ENCODE peak calls at places on chromosomes 13 and 19, in nine cellular contexts. X is mucosa of descending colon; B is CD4-positive, alpha-beta memory T cell; U is hepatocyte; P is body of pancreas; R is lung; C is BE2C; I is RWPE2; V is IMR-90. O is an unnamed sample. For H3K9me3, the result is how much of the 10 kb centered on the place peaks cover.

GRCh38 chr19:46716013-46716671 is 772 bp downstream of the PRKD2 start:
- DNase-seq in X (peak), B (no peak), U (peak), P (no peak), R (no peak), C (no peak), I (peak), V (no peak), O (peak)

GRCh38 chr19:49014123-49014869 is 2.6 kb downstream of the LHB start:
- DNase-seq in X (no peak), B (no peak), U (no peak), P (no peak), R (no peak), C (no peak), I (peak), V (peak), O (no peak)

GRCh38 chr13:25833761-25834160 is 218.1 kb downstream of the SHISA2 start:
- DNase-seq in X (no peak), B (no peak), U (no peak), P (no peak), R (no peak), C (no peak), I (no peak), V (no peak), O (no peak)

GRCh38 chr19:52492991-52493470 is 34.4 kb upstream of the ZNF808 start:
- DNase-seq in X (no peak), B (no peak), U (peak), P (peak), R (no peak), C (no peak), I (no peak), V (no peak), O (no peak)

GRCh38 chr19:7998081-7998480 is 7.4 kb downstream of the ELAVL1 start:
- DNase-seq in X (no peak), B (no peak), U (no peak), P (no peak), R (no peak), C (no peak), I (no peak), V (peak), O (no peak)

GRCh38 chr13:95605426-95606125 is 38.9 kb downstream of the DZIP1 start:
- DNase-seq in X (no peak), B (no peak), U (no peak), P (no peak), R (no peak), C (no peak), I (no peak), V (no peak), O (no peak)

GRCh38 chr19:6556480-6556879 is 25.7 kb downstream of the TNFSF9 start:
- DNase-seq in X (no peak), B (no peak), U (no peak), P (no peak), R (no peak), C (no peak), I (no peak), V (no peak), O (peak)

GRCh38 chr13:35818577-35819165 is 312.5 kb downstream of the DCLK1 start:
- DNase-seq in X (peak), B (no peak), U (peak), P (no peak), R (no peak), C (no peak), I (no peak), V (peak), O (peak)

GRCh38 chr13:59643239-59643865 is 520.4 kb downstream of the DIAPH3 start:
- DNase-seq in X (no peak), B (no peak), U (no peak), P (no peak), R (no peak), C (peak), I (no peak), V (no peak), O (no peak)

GRCh38 chr19:23999821-24000610 is 85.3 kb downstream of the ZNF726 start:
- DNase-seq in X (no peak), B (no peak), U (no peak), P (no peak), R (no peak), C (no peak), I (no peak), V (no peak), O (no peak)
- H3K9me3 ChIP-seq in X (half or more), B (under half), U (under half), P (under half), R (under half), C (under half), I (under half), V (half or more), O (under half)

GRCh38 chr19:15922021-15922420 is 12.3 kb downstream of the CYP4F11 start:
- DNase-seq in X (no peak), B (no peak), U (no peak), P (no peak), R (no peak), C (no peak), I (no peak), V (no peak), O (no peak)

GRCh38 chr19:15928321-15928720 is 6.0 kb downstream of the CYP4F11 start:
- DNase-seq in X (no peak), B (no peak), U (no peak), P (no peak), R (no peak), C (no peak), I (no peak), V (no peak), O (no peak)

GRCh38 chr19:15923702-15924101 is 10.6 kb downstream of the CYP4F11 start:
- DNase-seq in X (peak), B (no peak), U (no peak), P (no peak), R (no peak), C (no peak), I (no peak), V (no peak), O (no peak)

GRCh38 chr19:15926484-15926883 is 7.8 kb downstream of the CYP4F11 start:
- DNase-seq in X (peak), B (no peak), U (no peak), P (peak), R (no peak), C (no peak), I (no peak), V (no peak), O (no peak)
- H3K9me3 ChIP-seq in X (under half), B (under half), U (under half), P (under half), R (under half), C (under half), I (under half), V (under half), O (under half)

DNA sequence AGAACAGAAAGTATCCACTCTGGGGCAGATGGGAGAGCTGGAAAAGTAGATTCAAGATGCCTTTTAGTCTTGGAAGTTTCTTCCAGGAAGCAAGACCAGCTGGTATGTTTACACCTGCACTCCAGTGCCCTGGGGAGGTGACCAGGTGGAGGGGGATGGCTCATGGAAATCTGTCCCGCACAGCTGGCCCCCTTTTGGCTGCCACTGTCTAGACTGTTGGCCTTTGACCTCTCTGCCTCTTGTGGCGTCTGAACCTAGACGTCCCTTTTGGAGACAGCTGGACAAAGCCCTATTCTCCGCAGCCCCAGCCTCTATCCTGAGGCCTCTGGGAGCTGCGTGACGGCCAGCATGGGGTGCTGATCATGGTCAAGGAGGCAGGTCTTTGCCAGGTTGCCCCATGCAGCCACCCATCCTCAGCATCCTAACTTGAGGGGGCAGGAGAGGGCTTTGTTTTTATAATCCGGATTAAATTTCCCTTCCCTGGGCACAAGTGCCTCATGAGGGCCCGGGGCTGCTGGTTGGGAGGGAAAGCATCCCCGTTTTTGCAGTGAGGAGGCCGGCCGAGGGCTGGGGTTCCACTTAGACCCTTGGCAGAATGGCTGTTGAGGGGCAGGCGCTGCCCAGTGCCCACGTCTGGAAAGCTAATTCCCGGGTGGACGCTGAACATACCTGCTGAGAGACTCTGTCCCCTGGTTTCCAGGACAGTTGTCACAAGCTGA is 17.3 kb upstream of the GDF15 start:
- DNase-seq in X (no peak), B (no peak), U (no peak), P (peak), R (no peak), C (no peak), I (no peak), V (no peak), O (no peak)
- H3K9me3 ChIP-seq in X (under half), B (under half), U (under half), P (under half), R (under half), C (under half), I (under half), V (under half), O (under half)

DNA sequence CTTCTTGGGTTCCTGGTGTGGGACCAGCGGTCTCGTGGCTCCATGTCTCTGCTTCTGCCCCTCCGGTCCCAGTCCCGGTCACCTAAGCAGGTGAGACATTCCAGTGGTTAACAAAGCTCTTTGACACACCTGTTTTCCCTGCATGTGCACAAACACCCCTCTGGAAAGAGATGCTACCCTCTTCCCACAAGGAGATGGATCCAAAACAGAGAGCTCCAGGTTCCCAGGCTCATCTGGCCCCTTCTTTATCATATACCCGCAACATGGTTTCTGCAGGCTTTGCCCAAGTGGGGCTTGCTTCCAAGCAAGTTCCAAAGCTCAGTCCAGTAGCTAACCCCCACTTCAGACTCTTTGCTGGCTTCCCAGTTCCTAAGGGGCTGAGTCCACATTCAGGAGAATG is 17.8 kb downstream of the PEG3 start:
- DNase-seq in X (no peak), B (no peak), U (no peak), P (no peak), R (no peak), C (no peak), I (no peak), V (no peak), O (no peak)
- H3K9me3 ChIP-seq in X (half or more), B (under half), U (under half), P (under half), R (under half), C (under half), I (under half), V (half or more), O (under half)

GRCh38 chr13:28597641-28598040 is 61.3 kb upstream of the POMP start:
- DNase-seq in X (no peak), B (no peak), U (peak), P (no peak), R (no peak), C (no peak), I (no peak), V (peak), O (no peak)

GRCh38 chr13:28603033-28603664 is 55.8 kb upstream of the POMP start:
- DNase-seq in X (no peak), B (no peak), U (no peak), P (no peak), R (no peak), C (no peak), I (no peak), V (peak), O (no peak)

GRCh38 chr13:28606466-28606865 is 52.5 kb upstream of the POMP start:
- DNase-seq in X (no peak), B (no peak), U (no peak), P (no peak), R (no peak), C (no peak), I (no peak), V (peak), O (no peak)

GRCh38 chr13:28602580-28602979 is 56.4 kb upstream of the POMP start:
- DNase-seq in X (no peak), B (no peak), U (no peak), P (no peak), R (no peak), C (no peak), I (no peak), V (no peak), O (no peak)

DNA sequence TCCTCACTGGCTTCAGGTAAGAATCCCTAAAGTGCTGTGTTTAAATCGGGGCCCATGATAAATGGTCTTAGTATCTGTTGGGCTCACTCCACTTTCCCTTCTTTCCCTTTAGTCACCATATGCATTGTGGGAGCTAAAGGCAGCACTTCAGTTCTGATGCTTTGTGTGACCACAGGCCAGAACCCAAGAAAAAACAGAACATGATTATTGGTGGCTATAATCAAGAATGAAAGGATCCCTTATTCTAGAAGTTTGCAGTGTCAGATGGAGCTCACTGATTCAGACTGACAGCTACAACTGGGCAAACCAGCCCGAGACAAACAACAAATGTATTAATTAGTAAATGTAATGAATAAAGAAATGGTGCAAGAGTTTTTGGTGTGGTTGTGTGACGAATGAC is 57.3 kb upstream of the POMP start:
- DNase-seq in X (no peak), B (no peak), U (no peak), P (no peak), R (no peak), C (no peak), I (no peak), V (no peak), O (no peak)
- H3K9me3 ChIP-seq in X (under half), B (under half), U (under half), P (under half), R (under half), C (under half), I (under half), V (under half), O (under half)

GRCh38 chr19:27776524-27776923 is 1436.4 kb downstream of the UQCRFS1 start:
- DNase-seq in X (no peak), B (no peak), U (no peak), P (no peak), R (no peak), C (peak), I (no peak), V (no peak), O (no peak)

GRCh38 chr19:27776020-27776419 is 1436.9 kb downstream of the UQCRFS1 start:
- DNase-seq in X (no peak), B (no peak), U (no peak), P (no peak), R (no peak), C (peak), I (no peak), V (peak), O (peak)

GRCh38 chr19:27777242-27777641 is 1435.7 kb downstream of the UQCRFS1 start:
- DNase-seq in X (no peak), B (no peak), U (no peak), P (no peak), R (no peak), C (no peak), I (no peak), V (no peak), O (no peak)

GRCh38 chr19:27779953-27780352 is 1433.0 kb downstream of the UQCRFS1 start:
- DNase-seq in X (no peak), B (no peak), U (no peak), P (no peak), R (no peak), C (no peak), I (no peak), V (no peak), O (no peak)

GRCh38 chr19:27777726-27778125 is 1435.2 kb downstream of the UQCRFS1 start:
- DNase-seq in X (no peak), B (peak), U (no peak), P (no peak), R (no peak), C (peak), I (no peak), V (no peak), O (no peak)
- H3K9me3 ChIP-seq in X (under half), B (under half), U (under half), P (under half), R (under half), C (under half), I (under half), V (under half), O (under half)

DNA sequence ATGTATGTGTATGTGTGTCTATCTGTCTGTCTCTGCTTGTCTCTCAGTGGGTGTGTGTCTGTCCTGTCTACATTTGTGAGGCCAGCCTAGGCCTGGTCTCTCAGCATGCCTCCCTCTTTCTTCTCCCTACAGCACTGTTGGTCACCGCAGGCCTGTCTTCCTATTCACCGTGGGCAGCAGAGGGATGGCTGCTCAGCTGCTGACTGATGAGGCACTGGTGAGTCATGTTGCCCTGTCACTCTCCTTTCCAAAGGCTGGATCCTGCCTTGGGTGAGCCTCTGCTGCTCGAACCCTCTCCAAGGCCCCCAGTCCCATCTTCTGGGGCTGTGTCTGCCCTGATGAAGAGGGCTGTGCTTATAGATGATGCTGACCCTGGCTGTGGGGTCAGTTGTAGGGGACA is 6.3 kb downstream of the ZNF71 start:
- DNase-seq in X (no peak), B (no peak), U (no peak), P (no peak), R (no peak), C (no peak), I (no peak), V (peak), O (no peak)
- H3K9me3 ChIP-seq in X (half or more), B (under half), U (under half), P (under half), R (under half), C (under half), I (under half), V (under half), O (under half)